ENCODE peak calls at places on chromosomes 6 and 20, in ten cellular contexts. T is HCT116, Y is prostate gland, G is C1 segment of cervical spinal cord, S is B cell, J is GM13976, P is AG20443, M is upper lobe of right lung, N is NCI-H446, W is skeletal muscle cell. O is an unnamed sample.

GRCh38 chr6:125182237-125183018 is 28.9 kb downstream of the TPD52L1 start:
- DNase-seq in W (no peak), T (no peak), N (no peak), G (no peak), S (no peak), M (no peak), Y (no peak), P (no peak), J (no peak), O (no peak)

GRCh38 chr6:15945593-15946159 is 183.2 kb upstream of the MYLIP start:
- DNase-seq in S (no peak), T (no peak), M (no peak), P (peak), N (no peak), W (no peak), Y (no peak), G (no peak), J (no peak), O (no peak)

GRCh38 chr20:19582782-19583181 is 175.3 kb upstream of the RIN2 start:
- DNase-seq in S (no peak), J (no peak), M (no peak), G (no peak), T (no peak), N (no peak), Y (no peak), P (no peak), W (no peak), O (no peak)

GRCh38 chr20:14712302-14712739 is 374.9 kb upstream of the FLRT3 start:
- DNase-seq in W (peak), N (peak), J (no peak), P (peak), G (no peak), Y (peak), M (no peak), S (no peak), T (no peak), O (no peak)

GRCh38 chr6:13924146-13924948 is 405 bp upstream of the RNF182 start:
- DNase-seq in S (no peak), J (no peak), P (peak), T (no peak), W (no peak), G (peak), Y (peak), M (peak), N (peak), O (no peak)

GRCh38 chr20:22305391-22305790 is 279.0 kb downstream of the FOXA2 start:
- DNase-seq in T (no peak), P (no peak), M (no peak), W (no peak), S (no peak), Y (no peak), G (no peak), N (no peak), J (no peak), O (no peak)

GRCh38 chr20:18513208-18513607 is 5.5 kb downstream of the SEC23B start:
- DNase-seq in W (no peak), J (no peak), T (no peak), N (no peak), P (no peak), G (no peak), M (no peak), Y (no peak), S (no peak), O (no peak)

GRCh38 chr6:90039911-90040310 is 145.6 kb downstream of the GJA10 start:
- DNase-seq in Y (no peak), S (no peak), N (no peak), M (no peak), G (no peak), P (peak), T (no peak), J (no peak), W (no peak), O (no peak)

GRCh38 chr6:138973481-138974140 is 14.4 kb downstream of the REPS1 start:
- DNase-seq in M (no peak), G (no peak), J (no peak), W (no peak), N (no peak), T (no peak), Y (no peak), P (no peak), S (no peak), O (no peak)

GRCh38 chr6:168027521-168027920 is 30.1 kb downstream of the KIF25 start:
- DNase-seq in P (no peak), M (no peak), J (no peak), S (no peak), G (no peak), T (no peak), W (no peak), N (no peak), Y (no peak), O (no peak)

GRCh38 chr6:7201444-7201731 is 93.6 kb downstream of the RREB1 start:
- DNase-seq in W (no peak), T (no peak), M (no peak), Y (no peak), S (no peak), P (no peak), N (no peak), G (no peak), J (no peak), O (no peak)

GRCh38 chr6:141265748-141266647 is 866.7 kb upstream of the GJE1 start:
- DNase-seq in J (no peak), M (no peak), N (no peak), S (no peak), P (peak), W (no peak), G (no peak), T (no peak), Y (no peak), O (no peak)

GRCh38 chr6:85008311-85009015 is 244.1 kb upstream of the TBX18 start:
- DNase-seq in N (no peak), W (peak), J (no peak), S (no peak), M (no peak), P (peak), T (no peak), G (no peak), Y (no peak), O (no peak)

GRCh38 chr6:111367393-111368088 is 115.5 kb downstream of the REV3L start:
- DNase-seq in S (no peak), T (no peak), P (no peak), M (no peak), Y (no peak), G (no peak), J (no peak), W (no peak), N (no peak), O (no peak)

GRCh38 chr20:23926941-23927872 is 47.7 kb upstream of the CST5 start:
- DNase-seq in N (no peak), J (no peak), M (no peak), S (no peak), Y (no peak), P (peak), W (no peak), G (no peak), T (no peak), O (no peak)

GRCh38 chr6:14108571-14109410 is 8.8 kb upstream of the CD83 start:
- DNase-seq in Y (no peak), N (no peak), J (peak), S (peak), M (peak), P (no peak), G (no peak), W (no peak), T (no peak), O (no peak)

GRCh38 chr20:57651977-57652864 is 32.0 kb upstream of the ZBP1 start:
- DNase-seq in M (peak), T (no peak), P (peak), W (no peak), J (peak), N (no peak), G (no peak), Y (no peak), S (peak), O (peak)

GRCh38 chr20:59976196-59976847 is 18.1 kb downstream of the CDH26 start:
- DNase-seq in Y (no peak), N (no peak), M (no peak), S (no peak), G (no peak), P (no peak), T (no peak), W (no peak), J (no peak), O (no peak)

GRCh38 chr6:79334674-79335073 is 100.2 kb upstream of the HMGN3 start:
- DNase-seq in W (no peak), Y (no peak), J (no peak), S (no peak), T (no peak), P (no peak), N (no peak), M (no peak), G (no peak), O (no peak)

GRCh38 chr6:117829594-117830319 is 77.3 kb upstream of the SLC35F1 start:
- DNase-seq in W (no peak), N (peak), M (no peak), P (peak), J (peak), S (no peak), G (no peak), T (peak), Y (no peak), O (no peak)

GRCh38 chr20:36384022-36384619 is 78.0 kb downstream of the DLGAP4 start:
- DNase-seq in T (peak), Y (no peak), S (no peak), P (peak), M (no peak), W (no peak), N (no peak), G (no peak), J (peak), O (no peak)

GRCh38 chr20:58268936-58269619 is 40.4 kb upstream of the RAB22A start:
- DNase-seq in M (no peak), Y (no peak), S (no peak), P (no peak), W (no peak), G (no peak), T (no peak), J (no peak), N (no peak), O (no peak)

GRCh38 chr20:22775671-22776139 is 191.3 kb upstream of the FOXA2 start:
- DNase-seq in T (peak), M (no peak), S (no peak), N (no peak), Y (no peak), P (no peak), G (no peak), W (no peak), J (no peak), O (no peak)

GRCh38 chr20:57960803-57961575 is 251.2 kb upstream of the PMEPA1 start:
- DNase-seq in W (no peak), N (no peak), G (no peak), Y (peak), S (no peak), J (no peak), P (no peak), M (no peak), T (no peak), O (no peak)

GRCh38 chr6:92495246-92495645 is 924.1 kb downstream of the EPHA7 start:
- DNase-seq in T (no peak), S (no peak), P (no peak), W (peak), M (no peak), J (no peak), G (no peak), N (no peak), Y (no peak), O (no peak)

GRCh38 chr6:20400476-20401402 is 940 bp upstream of the E2F3 start:
- DNase-seq in P (peak), S (no peak), M (no peak), J (no peak), T (peak), N (peak), Y (no peak), W (no peak), G (peak), O (no peak)

GRCh38 chr6:157455028-157455714 is 74.2 kb downstream of the ZDHHC14 start:
- DNase-seq in G (no peak), N (no peak), M (no peak), Y (no peak), S (no peak), T (no peak), J (no peak), P (no peak), W (no peak), O (no peak)

O was measured in chondrocyte.